ENCODE peak calls at places on chromosomes 16 and 17, in seven cellular contexts. J is AG10803, E is fibroblast of mammary gland, O is progenitor cell of endocrine pancreas, P is tibial artery, R is AG04449, Y is astrocyte of the cerebellum. T is an unnamed sample.

GRCh38 chr16:50651835-50652438 is 29.2 kb downstream of the SNX20 start:
- DNase-seq in Y (no peak), R (no peak), E (no peak), P (no peak), O (no peak), J (no peak), T (no peak)

GRCh38 chr17:65936013-65936412 is 255.9 kb downstream of the CEP112 start:
- DNase-seq in O (no peak), P (no peak), E (peak), J (peak), Y (no peak), R (peak), T (no peak)

GRCh38 chr16:16030449-16030848 is 81.0 kb downstream of the ABCC1 start:
- DNase-seq in Y (no peak), O (no peak), E (no peak), R (no peak), P (no peak), J (no peak), T (no peak)

GRCh38 chr16:77213542-77214108 is 14.4 kb downstream of the SYCE1L start:
- DNase-seq in O (no peak), P (no peak), R (peak), Y (peak), J (peak), E (peak), T (peak)

GRCh38 chr16:84543931-84544776 is 39.7 kb upstream of the MEAK7 start:
- DNase-seq in J (no peak), P (no peak), O (no peak), R (no peak), Y (no peak), E (peak), T (no peak)

GRCh38 chr17:1779571-1780074 is 17.8 kb downstream of the SERPINF1 start:
- DNase-seq in P (peak), E (peak), Y (peak), R (peak), J (peak), O (no peak), T (peak)

GRCh38 chr17:50559674-50560184 is 786 bp upstream of the CACNA1G start:
- DNase-seq in E (peak), J (peak), P (peak), Y (no peak), O (no peak), R (no peak), T (no peak)

GRCh38 chr16:67278773-67279295 is 498 bp upstream of the PLEKHG4 start:
- DNase-seq in R (no peak), P (no peak), O (no peak), E (peak), Y (no peak), J (no peak), T (peak)

GRCh38 chr16:48972236-48972635 is 309.4 kb downstream of the CBLN1 start:
- DNase-seq in E (no peak), J (no peak), O (no peak), R (no peak), P (no peak), Y (no peak), T (no peak)

GRCh38 chr16:27189335-27189972 is 13.9 kb upstream of the KDM8 start:
- DNase-seq in R (no peak), E (no peak), O (no peak), J (no peak), Y (no peak), P (no peak), T (no peak)

GRCh38 chr17:26773189-26774188 is 520.4 kb upstream of the WSB1 start:
- DNase-seq in O (no peak), J (no peak), Y (no peak), E (no peak), P (no peak), R (no peak), T (no peak)

GRCh38 chr16:50300942-50301625 is 34.7 kb downstream of the ADCY7 start:
- DNase-seq in R (no peak), P (peak), J (peak), Y (no peak), O (no peak), E (peak), T (no peak)

GRCh38 chr17:80034654-80034976 is 1.1 kb downstream of the TBC1D16 start:
- DNase-seq in Y (no peak), P (no peak), R (no peak), J (no peak), E (no peak), O (no peak), T (no peak)

GRCh38 chr17:64092952-64093451 is 36.9 kb downstream of the ERN1 start:
- DNase-seq in P (no peak), O (no peak), E (no peak), R (no peak), J (no peak), Y (no peak), T (no peak)

GRCh38 chr17:40415390-40415789 is 2.3 kb downstream of the TOP2A start:
- DNase-seq in R (no peak), E (peak), J (peak), O (no peak), Y (peak), P (no peak), T (no peak)

GRCh38 chr16:11224894-11225676 is 30.9 kb downstream of the SOCS1 start:
- DNase-seq in P (no peak), R (no peak), Y (no peak), O (no peak), E (no peak), J (no peak), T (no peak)

GRCh38 chr16:57694556-57695377 is at the start of gene DRC7:
- DNase-seq in Y (no peak), J (no peak), P (peak), E (peak), R (no peak), O (peak), T (peak)

GRCh38 chr16:35795361-35796029 is 2336.1 kb downstream of the TP53TG3F start:
- DNase-seq in E (no peak), P (no peak), O (no peak), R (no peak), J (no peak), Y (no peak), T (no peak)

GRCh38 chr16:86383488-86384262 is 126.7 kb upstream of the FOXF1 start:
- DNase-seq in O (no peak), P (peak), R (no peak), E (peak), Y (peak), J (peak), T (no peak)

GRCh38 chr17:69809331-69809730 is 265.7 kb upstream of the KCNJ16 start:
- DNase-seq in Y (no peak), J (no peak), P (no peak), O (no peak), R (no peak), E (no peak), T (no peak)

GRCh38 chr16:89031715-89032659 is 55.0 kb upstream of the CBFA2T3 start:
- DNase-seq in E (no peak), Y (no peak), P (peak), J (no peak), R (no peak), O (no peak), T (no peak)

GRCh38 chr17:28201315-28201714 is 117.7 kb upstream of the TMEM97 start:
- DNase-seq in E (no peak), O (no peak), P (no peak), Y (no peak), R (no peak), J (no peak), T (no peak)

GRCh38 chr16:72434159-72434558 is 262.2 kb upstream of the PMFBP1 start:
- DNase-seq in O (no peak), Y (peak), R (no peak), E (peak), P (no peak), J (peak), T (no peak)

GRCh38 chr17:81323083-81323369 is 27.9 kb upstream of the SLC38A10 start:
- DNase-seq in E (no peak), R (no peak), P (no peak), Y (no peak), J (no peak), O (no peak), T (no peak)

GRCh38 chr17:81325057-81325973 is 30.2 kb upstream of the SLC38A10 start:
- DNase-seq in Y (no peak), E (no peak), R (no peak), J (no peak), P (no peak), O (no peak), T (no peak)

GRCh38 chr17:81324177-81324905 is 29.2 kb upstream of the SLC38A10 start:
- DNase-seq in J (no peak), R (no peak), E (no peak), Y (no peak), O (no peak), P (no peak), T (no peak)

GRCh38 chr17:81323411-81323868 is 28.3 kb upstream of the SLC38A10 start:
- DNase-seq in Y (no peak), J (peak), O (no peak), E (peak), P (no peak), R (no peak), T (no peak)

DNA sequence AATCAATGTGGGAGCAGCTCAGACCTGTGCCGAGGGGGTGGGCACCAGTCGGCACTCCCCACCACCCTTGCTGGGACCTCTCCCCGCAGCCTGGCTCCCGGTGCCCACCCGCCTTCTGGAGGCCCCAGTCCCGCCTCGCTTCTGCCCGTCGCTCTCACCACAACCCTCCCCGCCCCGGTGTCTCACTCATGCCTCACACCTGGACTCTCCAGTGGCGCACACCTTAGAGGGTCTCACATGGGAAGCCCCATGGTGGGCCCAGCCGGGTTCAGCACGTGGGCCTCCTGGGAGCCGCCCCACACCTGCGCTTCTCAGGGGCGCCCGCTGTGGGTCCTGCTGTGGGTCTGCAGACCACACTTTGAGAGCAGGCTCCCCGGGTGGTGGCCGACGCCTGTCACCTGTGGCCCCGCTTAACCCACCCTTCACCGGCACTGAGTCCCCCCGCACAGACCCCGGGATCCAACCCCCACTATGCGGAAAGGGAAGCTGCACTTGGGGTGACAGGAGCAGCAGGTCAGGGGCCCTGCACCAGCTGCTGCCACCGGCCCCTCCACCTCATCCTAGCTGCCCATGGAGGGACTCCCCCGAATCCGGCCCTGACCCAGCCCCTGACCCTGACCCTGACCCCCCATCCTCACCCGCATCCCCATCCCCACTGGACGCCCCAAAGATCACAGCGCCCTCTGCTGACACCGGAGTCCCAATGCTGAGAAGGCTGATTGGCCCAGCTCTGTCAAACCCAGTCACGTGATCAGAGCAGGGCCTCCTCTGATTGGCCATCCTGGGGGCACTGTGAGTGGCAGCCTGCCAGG is 27.4 kb upstream of the SLC38A10 start:
- DNase-seq in Y (no peak), R (no peak), P (no peak), J (peak), E (peak), O (no peak), T (no peak)
- TF ChIP-seq CTCF in Y (peak), R (peak), P (no peak), J (peak), E (peak), O (no peak), T (peak)

GRCh38 chr16:83113317-83113716 is 486.5 kb downstream of the CDH13 start:
- DNase-seq in J (peak), E (peak), R (no peak), Y (no peak), P (no peak), O (peak), T (no peak)
- TF ChIP-seq CTCF in J (peak), E (peak), R (peak), Y (peak), P (peak), O (peak), T (peak)

GRCh38 chr17:42548070-42548837 is 4.5 kb upstream of the HSD17B1 start:
- DNase-seq in J (no peak), P (no peak), E (no peak), Y (no peak), R (no peak), O (peak), T (peak)
- TF ChIP-seq CTCF in J (no peak), P (no peak), E (peak), Y (peak), R (peak), O (peak), T (peak)

GRCh38 chr17:78117027-78117981 is 11.3 kb downstream of the TMC6 start:
- DNase-seq in J (no peak), P (no peak), R (no peak), O (peak), Y (no peak), E (no peak), T (no peak)
- TF ChIP-seq CTCF in J (no peak), P (no peak), R (peak), O (peak), Y (peak), E (no peak), T (peak)

GRCh38 chr16:17590711-17591654 is 120.2 kb upstream of the XYLT1 start:
- DNase-seq in J (peak), R (no peak), P (no peak), O (no peak), E (peak), Y (no peak), T (no peak)

GRCh38 chr16:17589898-17590297 is 119.1 kb upstream of the XYLT1 start:
- DNase-seq in E (no peak), O (no peak), P (no peak), R (no peak), J (no peak), Y (no peak), T (no peak)

GRCh38 chr16:17591655-17592405 is 121.1 kb upstream of the XYLT1 start:
- DNase-seq in E (no peak), R (no peak), Y (no peak), O (no peak), J (no peak), P (no peak), T (no peak)
- TF ChIP-seq CTCF in E (no peak), R (no peak), Y (no peak), O (no peak), J (no peak), P (no peak), T (no peak)

DNA sequence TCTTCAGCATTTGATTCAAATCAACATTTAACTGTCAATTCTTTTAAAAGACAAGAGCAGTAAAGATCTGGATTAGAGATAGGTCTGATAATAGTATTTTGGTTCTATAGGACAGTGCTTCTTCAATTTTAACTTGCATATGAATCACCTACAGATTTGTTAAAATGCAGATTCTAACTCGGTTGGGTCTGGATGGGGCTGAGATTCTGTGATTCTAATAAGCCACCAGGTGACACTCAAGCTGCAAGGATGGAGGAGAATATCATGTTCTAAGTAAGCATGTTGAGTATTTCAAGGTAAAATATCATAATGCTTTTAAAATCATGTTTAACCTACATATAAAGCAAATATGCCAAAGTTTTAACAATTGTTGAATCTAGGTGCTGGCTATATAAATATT is 15.8 kb downstream of the TSPOAP1 start:
- DNase-seq in E (no peak), O (no peak), Y (no peak), J (no peak), P (no peak), R (no peak), T (no peak)
- TF ChIP-seq CTCF in E (no peak), O (no peak), Y (no peak), J (no peak), P (no peak), R (no peak), T (no peak)

GRCh38 chr16:52863000-52863399 is 189.7 kb downstream of the CHD9NB start:
- DNase-seq in Y (no peak), R (no peak), O (no peak), J (no peak), P (no peak), E (no peak), T (no peak)

DNA sequence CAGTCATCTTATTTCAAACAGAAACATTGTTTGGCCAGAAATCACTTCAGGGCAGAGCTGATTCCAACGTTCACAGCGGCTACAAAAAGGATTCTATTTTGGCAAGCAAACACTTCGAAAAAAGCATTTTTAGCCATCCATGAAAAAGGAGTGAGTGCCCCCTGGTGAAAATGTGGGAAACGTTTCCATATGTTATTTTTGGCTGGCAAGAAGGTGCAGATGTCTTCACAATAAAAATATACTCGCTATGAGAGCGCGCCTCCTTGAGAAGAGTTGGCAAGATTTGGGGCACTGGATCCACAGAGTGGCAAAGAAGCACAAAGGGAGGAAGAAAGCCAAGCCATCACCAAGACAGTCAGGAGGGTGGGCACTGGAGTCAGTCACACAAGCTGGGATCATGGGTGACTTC is 191.1 kb downstream of the CHD9NB start:
- DNase-seq in J (no peak), R (no peak), P (no peak), O (peak), E (peak), Y (no peak), T (no peak)
- TF ChIP-seq CTCF in J (no peak), R (no peak), P (no peak), O (peak), E (peak), Y (peak), T (no peak)

GRCh38 chr16:62224810-62225209 is 188.6 kb upstream of the CDH8 start:
- DNase-seq in R (no peak), Y (no peak), E (no peak), P (no peak), O (no peak), J (no peak), T (no peak)

DNA sequence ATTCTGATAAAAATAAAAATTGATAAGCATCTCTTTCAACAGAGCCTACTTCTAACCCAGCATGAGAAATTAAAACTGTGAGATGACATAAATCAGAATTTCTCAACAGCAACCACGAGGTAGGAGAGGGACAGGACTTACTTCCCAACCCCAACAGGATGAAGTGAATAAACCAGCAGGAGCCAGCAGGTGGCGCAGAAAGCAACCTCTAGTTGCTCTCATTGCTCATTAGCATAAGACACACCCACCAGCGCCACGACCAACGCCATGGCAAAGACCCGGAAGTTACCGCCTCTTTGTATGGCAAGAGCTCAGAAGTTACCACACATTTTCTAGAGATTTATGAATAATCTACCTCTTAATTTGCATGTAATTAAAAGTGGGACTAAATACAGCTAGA is 189.4 kb upstream of the CDH8 start:
- DNase-seq in J (no peak), R (no peak), Y (peak), E (peak), P (peak), O (peak), T (peak)
- TF ChIP-seq CTCF in J (no peak), R (peak), Y (peak), E (peak), P (no peak), O (peak), T (peak)

GRCh38 chr17:82875418-82875856 is 35.6 kb upstream of the ZNF750 start:
- DNase-seq in E (no peak), J (no peak), P (no peak), O (peak), R (no peak), Y (no peak), T (no peak)
- TF ChIP-seq CTCF in E (no peak), J (no peak), P (no peak), O (no peak), R (no peak), Y (no peak), T (no peak)